ENCODE peak calls at places on chromosome 16, in five cellular contexts. One of them, this sample, is unnamed.

GRCh38 chr16:19888834-19889233 is 4.2 kb upstream of the GPRC5B start:
- DNase-seq in KBM-7: no peak
- DNase-seq in left cardiac atrium: no peak
- DNase-seq in T47D: no peak
- DNase-seq in smooth muscle cell of the brain vasculature: no peak
- DNase-seq in this sample: no peak

GRCh38 chr16:8852534-8852933 is 16.3 kb downstream of the CARHSP1 start:
- DNase-seq in smooth muscle cell of the brain vasculature: no peak
- DNase-seq in T47D: no peak
- DNase-seq in KBM-7: no peak
- DNase-seq in left cardiac atrium: peak
- DNase-seq in this sample: no peak

GRCh38 chr16:50267651-50268050 is 1.3 kb downstream of the ADCY7 start:
- DNase-seq in T47D: no peak
- DNase-seq in left cardiac atrium: peak
- DNase-seq in smooth muscle cell of the brain vasculature: no peak
- DNase-seq in KBM-7: peak
- DNase-seq in this sample: no peak

GRCh38 chr16:69031877-69032301 is 73.6 kb upstream of the HAS3 start:
- DNase-seq in KBM-7: no peak
- DNase-seq in smooth muscle cell of the brain vasculature: no peak
- DNase-seq in T47D: no peak
- DNase-seq in left cardiac atrium: no peak
- DNase-seq in this sample: no peak

GRCh38 chr16:2365895-2366294 is 25.4 kb upstream of the ABCA3 start:
- DNase-seq in smooth muscle cell of the brain vasculature: no peak
- DNase-seq in KBM-7: no peak
- DNase-seq in T47D: no peak
- DNase-seq in left cardiac atrium: no peak
- DNase-seq in this sample: no peak

GRCh38 chr16:73725147-73725546 is 571.5 kb upstream of the PSMD7 start:
- DNase-seq in left cardiac atrium: no peak
- DNase-seq in smooth muscle cell of the brain vasculature: no peak
- DNase-seq in KBM-7: no peak
- DNase-seq in T47D: no peak
- DNase-seq in this sample: no peak

GRCh38 chr16:85759631-85760419 is 8.9 kb upstream of the C16orf74 start:
- DNase-seq in left cardiac atrium: no peak
- DNase-seq in smooth muscle cell of the brain vasculature: no peak
- DNase-seq in T47D: peak
- DNase-seq in KBM-7: peak
- DNase-seq in this sample: no peak

GRCh38 chr16:50644730-50645129 is 36.4 kb downstream of the SNX20 start:
- DNase-seq in T47D: peak
- DNase-seq in smooth muscle cell of the brain vasculature: no peak
- DNase-seq in KBM-7: peak
- DNase-seq in left cardiac atrium: no peak
- DNase-seq in this sample: no peak

This sample was measured in SK-N-DZ.